ENCODE peak calls at places on chromosomes 16 and 17, in five cellular contexts. J, F, G, O and A are unnamed samples.

GRCh38 chr16:19912445-19913305 is 28.0 kb upstream of the GPRC5B start:
- DNase-seq in G (no peak), O (no peak), F (no peak), J (peak; percentile 33), A (no peak)

GRCh38 chr17:63932008-63932561 is at the start of gene CD79B:
- DNase-seq in J (no peak), F (peak; percentile 85), G (no peak), O (no peak), A (no peak)

GRCh38 chr17:44794699-44795413 is 35.2 kb downstream of the GJC1 start:
- DNase-seq in O (peak; percentile 14), F (no peak), J (peak; percentile 33), G (no peak), A (no peak)

GRCh38 chr16:22014271-22014873 is 6.5 kb downstream of the MOSMO start:
- DNase-seq in G (no peak), F (no peak), O (no peak), J (no peak), A (no peak)

GRCh38 chr17:50239913-50240312 is 34.4 kb upstream of the TMEM92 start:
- DNase-seq in J (no peak), G (no peak), F (no peak), O (no peak), A (no peak)

GRCh38 chr16:77288222-77288621 is 89.0 kb downstream of the SYCE1L start:
- DNase-seq in J (peak; percentile 8), G (no peak), F (no peak), O (no peak), A (no peak)

GRCh38 chr17:80526116-80526910 is 18.3 kb upstream of the RPTOR start:
- DNase-seq in G (no peak), F (no peak), J (no peak), O (no peak), A (no peak)

GRCh38 chr16:64910351-64910750 is 211.5 kb downstream of the CDH11 start:
- DNase-seq in O (peak; percentile 61), G (no peak), F (no peak), J (no peak), A (no peak)

GRCh38 chr16:77961811-77962210 is 60.5 kb upstream of the CLEC3A start:
- DNase-seq in O (no peak), J (no peak), G (no peak), F (no peak), A (no peak)

GRCh38 chr16:5064915-5065314 is 841 bp downstream of the C16orf89 start:
- DNase-seq in O (no peak), F (peak; percentile 50), J (no peak), G (no peak), A (no peak)

GRCh38 chr17:8223356-8224063 is 13.1 kb upstream of the AURKB start:
- DNase-seq in G (peak; percentile 76), O (no peak), J (peak; percentile 15), F (peak; percentile 37), A (peak; percentile 79)

GRCh38 chr17:82058855-82059249 is 6.8 kb downstream of the DUS1L start:
- DNase-seq in J (no peak), O (no peak), G (no peak), F (no peak), A (no peak)

GRCh38 chr17:29180051-29180787 is at the start of gene MYO18A:
- DNase-seq in F (peak; percentile 78), G (peak; percentile 89), O (no peak), J (peak; percentile 87), A (peak; percentile 45)

GRCh38 chr16:79949417-79949816 is 348.9 kb upstream of the MAF start:
- DNase-seq in O (no peak), G (no peak), J (no peak), F (no peak), A (no peak)

GRCh38 chr17:7947651-7948050 is 15.6 kb downstream of the CNTROB start:
- DNase-seq in G (no peak), O (no peak), F (no peak), J (no peak), A (no peak)

GRCh38 chr17:71765437-71765836 is 355.4 kb upstream of the SOX9 start:
- DNase-seq in J (no peak), O (no peak), G (no peak), F (no peak), A (no peak)

GRCh38 chr17:65595071-65595655 is 33.7 kb upstream of the AXIN2 start:
- DNase-seq in O (no peak), F (no peak), J (peak; percentile 21), G (no peak), A (no peak)

GRCh38 chr16:88365244-88365865 is 17.4 kb upstream of the ZNF469 start:
- DNase-seq in G (no peak), O (no peak), F (no peak), J (no peak), A (no peak)

GRCh38 chr16:74448990-74449389 is 27.7 kb upstream of the CLEC18B start:
- DNase-seq in O (no peak), J (peak; percentile 86), G (no peak), F (no peak), A (no peak)

GRCh38 chr17:38333635-38334295 is 10.0 kb downstream of the GPR179 start:
- DNase-seq in G (peak; percentile 75), O (no peak), J (no peak), F (peak; percentile 64), A (peak; percentile 53)

GRCh38 chr17:66214893-66215528 is 14.2 kb downstream of the APOH start:
- DNase-seq in F (peak; percentile 55), G (no peak), J (no peak), O (no peak), A (no peak)

GRCh38 chr17:28646039-28646754 is 1.2 kb upstream of the BLTP2 start:
- DNase-seq in F (no peak), O (no peak), G (no peak), J (no peak), A (no peak)

GRCh38 chr16:84885024-84885910 is 65.5 kb downstream of the CRISPLD2 start:
- DNase-seq in F (no peak), O (no peak), J (no peak), G (no peak), A (peak; percentile 41)

GRCh38 chr17:82959990-82960418 is 119.4 kb upstream of the METRNL start:
- DNase-seq in F (no peak), G (no peak), J (no peak), O (no peak), A (no peak)